ENCODE peak calls at places on chromosomes 2 and 18, in seven cellular contexts. O is NCI-H69; G is NCI-H510A; N is heart left ventricle; X is ovary; I is AG09309; D is activated naive CD8-positive, alpha-beta T cell treated with anti-CD3 and anti-CD28 coated beads for 36 hours. J is an unnamed sample.

GRCh38 chr2:151824886-151825285 is 3.3 kb downstream of the ARL5A start:
- DNase-seq in O (no peak), G (no peak), N (no peak), X (no peak), I (no peak), D (no peak), J (no peak)

GRCh38 chr2:113281920-113282746 is 3.4 kb upstream of the PAX8 start:
- DNase-seq in O (no peak), G (no peak), N (no peak), X (no peak), I (no peak), D (no peak), J (no peak)

GRCh38 chr18:44900627-44901026 is 219.9 kb downstream of the SETBP1 start:
- DNase-seq in O (peak; percentile 47), G (no peak), N (no peak), X (no peak), I (no peak), D (no peak), J (no peak)

GRCh38 chr2:144078091-144078490 is 441.8 kb downstream of the ZEB2 start:
- DNase-seq in O (peak; percentile 6), G (no peak), N (no peak), X (no peak), I (no peak), D (no peak), J (no peak)

GRCh38 chr2:43412121-43412753 is 183.6 kb downstream of the THADA start:
- DNase-seq in O (no peak), G (no peak), N (no peak), X (no peak), I (no peak), D (no peak), J (no peak)

GRCh38 chr2:231673348-231673770 is 35.0 kb upstream of the PTMA start:
- DNase-seq in O (peak; percentile 88), G (peak; percentile 96), N (peak; percentile 88), X (peak; percentile 69), I (no peak), D (no peak), J (peak; percentile 95)

GRCh38 chr2:217695033-217695520 is 307.7 kb downstream of the TNS1 start:
- DNase-seq in O (no peak), G (no peak), N (no peak), X (no peak), I (peak; percentile 97), D (no peak), J (no peak)

GRCh38 chr2:197168705-197169104 is 141.9 kb downstream of the ANKRD44 start:
- DNase-seq in O (peak; percentile 79), G (no peak), N (peak; percentile 36), X (peak; percentile 66), I (no peak), D (peak; percentile 61), J (peak; percentile 83)

GRCh38 chr2:200225943-200226342 is 80.5 kb upstream of the SPATS2L start:
- DNase-seq in O (no peak), G (no peak), N (no peak), X (no peak), I (no peak), D (no peak), J (no peak)

GRCh38 chr18:25594351-25594750 is 242.4 kb upstream of the ZNF521 start:
- DNase-seq in O (no peak), G (no peak), N (no peak), X (no peak), I (no peak), D (no peak), J (no peak)

GRCh38 chr2:20541305-20541640 is 94.4 kb downstream of the RHOB start:
- DNase-seq in O (no peak), G (no peak), N (no peak), X (no peak), I (no peak), D (no peak), J (no peak)

GRCh38 chr2:118085173-118086023 is 2.9 kb upstream of the INSIG2 start:
- DNase-seq in O (no peak), G (no peak), N (no peak), X (no peak), I (no peak), D (no peak), J (peak; percentile 22)

GRCh38 chr2:81324046-81324445 is 1019.5 kb upstream of the LRRTM1 start:
- DNase-seq in O (peak; percentile 3), G (peak; percentile 2), N (no peak), X (no peak), I (no peak), D (no peak), J (peak; percentile 81)

GRCh38 chr2:160432633-160433032 is 61.0 kb downstream of the RBMS1 start:
- DNase-seq in O (no peak), G (no peak), N (no peak), X (no peak), I (no peak), D (no peak), J (no peak)

GRCh38 chr18:61333271-61333745 is at the start of gene CDH20:
- DNase-seq in O (peak; percentile 86), G (no peak), N (no peak), X (no peak), I (no peak), D (peak; percentile 2), J (no peak)

GRCh38 chr2:207674266-207674774 is 37.1 kb upstream of the CCNYL1 start:
- DNase-seq in O (no peak), G (no peak), N (no peak), X (no peak), I (no peak), D (no peak), J (no peak)

GRCh38 chr2:158228943-158229508 is 127.3 kb downstream of the UPP2 start:
- DNase-seq in O (no peak), G (no peak), N (no peak), X (no peak), I (no peak), D (no peak), J (no peak)